ENCODE peak calls at places on chromosomes 2 and 18, in seven cellular contexts. One of them, this sample, is unnamed.

GRCh38 chr2:238426568-238427434 is at the start of gene ASB1:
- DNase-seq in brain microvascular endothelial cell: peak
- DNase-seq in fibroblast of lung: peak
- DNase-seq in CD8-positive, alpha-beta T cell: peak
- DNase-seq in tibial nerve: peak
- DNase-seq in stomach: peak
- DNase-seq in caudate nucleus: peak
- DNase-seq in this sample: peak

GRCh38 chr18:6396276-6396675 is 18.4 kb downstream of the L3MBTL4 start:
- DNase-seq in CD8-positive, alpha-beta T cell: no peak
- DNase-seq in tibial nerve: no peak
- DNase-seq in brain microvascular endothelial cell: no peak
- DNase-seq in stomach: no peak
- DNase-seq in caudate nucleus: no peak
- DNase-seq in fibroblast of lung: no peak
- DNase-seq in this sample: no peak

GRCh38 chr2:68185541-68186164 is 28.0 kb downstream of the PNO1 start:
- DNase-seq in fibroblast of lung: peak
- DNase-seq in CD8-positive, alpha-beta T cell: peak
- DNase-seq in tibial nerve: no peak
- DNase-seq in stomach: no peak
- DNase-seq in caudate nucleus: no peak
- DNase-seq in brain microvascular endothelial cell: no peak
- DNase-seq in this sample: no peak

GRCh38 chr2:168796090-168796577 is 6.3 kb upstream of the NOSTRIN start:
- DNase-seq in tibial nerve: no peak
- DNase-seq in stomach: no peak
- DNase-seq in brain microvascular endothelial cell: no peak
- DNase-seq in CD8-positive, alpha-beta T cell: no peak
- DNase-seq in fibroblast of lung: no peak
- DNase-seq in caudate nucleus: no peak
- DNase-seq in this sample: no peak

GRCh38 chr2:10000541-10000940 is 42.8 kb upstream of the KLF11 start:
- DNase-seq in brain microvascular endothelial cell: no peak
- DNase-seq in tibial nerve: no peak
- DNase-seq in fibroblast of lung: no peak
- DNase-seq in CD8-positive, alpha-beta T cell: no peak
- DNase-seq in stomach: no peak
- DNase-seq in caudate nucleus: no peak
- DNase-seq in this sample: no peak

GRCh38 chr2:197677483-197677882 is 2.1 kb upstream of the RFTN2 start:
- DNase-seq in CD8-positive, alpha-beta T cell: no peak
- DNase-seq in brain microvascular endothelial cell: peak
- DNase-seq in fibroblast of lung: peak
- DNase-seq in caudate nucleus: no peak
- DNase-seq in tibial nerve: no peak
- DNase-seq in stomach: no peak
- DNase-seq in this sample: no peak

GRCh38 chr2:46227674-46228289 is 69.4 kb upstream of the EPAS1 start:
- DNase-seq in tibial nerve: no peak
- DNase-seq in fibroblast of lung: no peak
- DNase-seq in brain microvascular endothelial cell: no peak
- DNase-seq in CD8-positive, alpha-beta T cell: no peak
- DNase-seq in caudate nucleus: no peak
- DNase-seq in stomach: no peak
- DNase-seq in this sample: no peak

GRCh38 chr18:46915800-46916550 is 1.3 kb downstream of the PIAS2 start:
- DNase-seq in CD8-positive, alpha-beta T cell: no peak
- DNase-seq in caudate nucleus: no peak
- DNase-seq in stomach: no peak
- DNase-seq in tibial nerve: no peak
- DNase-seq in brain microvascular endothelial cell: no peak
- DNase-seq in fibroblast of lung: no peak
- DNase-seq in this sample: no peak

GRCh38 chr2:166230024-166230723 is 102.4 kb upstream of the SCN1A start:
- DNase-seq in CD8-positive, alpha-beta T cell: no peak
- DNase-seq in tibial nerve: no peak
- DNase-seq in fibroblast of lung: peak
- DNase-seq in brain microvascular endothelial cell: peak
- DNase-seq in caudate nucleus: no peak
- DNase-seq in stomach: no peak
- DNase-seq in this sample: no peak

GRCh38 chr2:44560352-44560751 is 198.6 kb downstream of the CAMKMT start:
- DNase-seq in caudate nucleus: no peak
- DNase-seq in stomach: peak
- DNase-seq in fibroblast of lung: no peak
- DNase-seq in brain microvascular endothelial cell: no peak
- DNase-seq in CD8-positive, alpha-beta T cell: no peak
- DNase-seq in tibial nerve: no peak
- DNase-seq in this sample: no peak

GRCh38 chr2:200863655-200864205 is 728 bp downstream of the CLK1 start:
- DNase-seq in stomach: no peak
- DNase-seq in CD8-positive, alpha-beta T cell: no peak
- DNase-seq in tibial nerve: peak
- DNase-seq in brain microvascular endothelial cell: no peak
- DNase-seq in caudate nucleus: peak
- DNase-seq in fibroblast of lung: peak
- DNase-seq in this sample: no peak

GRCh38 chr2:73290049-73290839 is 3.1 kb downstream of the EGR4 start:
- DNase-seq in fibroblast of lung: peak
- DNase-seq in stomach: no peak
- DNase-seq in CD8-positive, alpha-beta T cell: peak
- DNase-seq in brain microvascular endothelial cell: peak
- DNase-seq in tibial nerve: no peak
- DNase-seq in caudate nucleus: no peak
- DNase-seq in this sample: no peak

GRCh38 chr2:203908344-203909185 is 28.0 kb upstream of the ICOS start:
- DNase-seq in fibroblast of lung: no peak
- DNase-seq in CD8-positive, alpha-beta T cell: no peak
- DNase-seq in tibial nerve: peak
- DNase-seq in caudate nucleus: no peak
- DNase-seq in stomach: peak
- DNase-seq in brain microvascular endothelial cell: no peak
- DNase-seq in this sample: no peak

GRCh38 chr2:230658877-230659652 is 53.6 kb upstream of the CAB39 start:
- DNase-seq in CD8-positive, alpha-beta T cell: peak
- DNase-seq in brain microvascular endothelial cell: no peak
- DNase-seq in fibroblast of lung: no peak
- DNase-seq in stomach: no peak
- DNase-seq in caudate nucleus: no peak
- DNase-seq in tibial nerve: no peak
- DNase-seq in this sample: no peak

GRCh38 chr2:239379641-239380170 is 21.1 kb downstream of the HDAC4 start:
- DNase-seq in caudate nucleus: no peak
- DNase-seq in brain microvascular endothelial cell: no peak
- DNase-seq in fibroblast of lung: no peak
- DNase-seq in CD8-positive, alpha-beta T cell: no peak
- DNase-seq in tibial nerve: no peak
- DNase-seq in stomach: no peak
- DNase-seq in this sample: no peak

GRCh38 chr18:36662000-36662399 is 166.8 kb downstream of the TPGS2 start:
- DNase-seq in caudate nucleus: no peak
- DNase-seq in fibroblast of lung: no peak
- DNase-seq in tibial nerve: no peak
- DNase-seq in brain microvascular endothelial cell: no peak
- DNase-seq in CD8-positive, alpha-beta T cell: no peak
- DNase-seq in stomach: no peak
- DNase-seq in this sample: no peak

GRCh38 chr2:85327757-85328617 is at the start of gene TGOLN2:
- DNase-seq in caudate nucleus: peak
- DNase-seq in stomach: peak
- DNase-seq in CD8-positive, alpha-beta T cell: peak
- DNase-seq in tibial nerve: peak
- DNase-seq in fibroblast of lung: peak
- DNase-seq in brain microvascular endothelial cell: peak
- DNase-seq in this sample: peak

GRCh38 chr2:173652311-173652710 is 297.6 kb downstream of the CDCA7 start:
- DNase-seq in fibroblast of lung: peak
- DNase-seq in stomach: no peak
- DNase-seq in tibial nerve: no peak
- DNase-seq in brain microvascular endothelial cell: peak
- DNase-seq in caudate nucleus: no peak
- DNase-seq in CD8-positive, alpha-beta T cell: no peak
- DNase-seq in this sample: no peak

GRCh38 chr2:217848351-217848957 is 154.3 kb downstream of the TNS1 start:
- DNase-seq in brain microvascular endothelial cell: no peak
- DNase-seq in tibial nerve: no peak
- DNase-seq in caudate nucleus: no peak
- DNase-seq in stomach: no peak
- DNase-seq in fibroblast of lung: no peak
- DNase-seq in CD8-positive, alpha-beta T cell: no peak
- DNase-seq in this sample: no peak

GRCh38 chr2:129165001-129165400 is 814.5 kb upstream of the RAB6C start:
- DNase-seq in fibroblast of lung: no peak
- DNase-seq in brain microvascular endothelial cell: no peak
- DNase-seq in tibial nerve: no peak
- DNase-seq in CD8-positive, alpha-beta T cell: no peak
- DNase-seq in stomach: no peak
- DNase-seq in caudate nucleus: no peak
- DNase-seq in this sample: no peak

GRCh38 chr2:74297391-74297790 is 45.8 kb downstream of the SLC4A5 start:
- DNase-seq in stomach: no peak
- DNase-seq in caudate nucleus: no peak
- DNase-seq in brain microvascular endothelial cell: no peak
- DNase-seq in tibial nerve: no peak
- DNase-seq in fibroblast of lung: no peak
- DNase-seq in CD8-positive, alpha-beta T cell: no peak
- DNase-seq in this sample: no peak

GRCh38 chr2:25293958-25294513 is 47.7 kb downstream of the DNMT3A start:
- DNase-seq in tibial nerve: no peak
- DNase-seq in CD8-positive, alpha-beta T cell: no peak
- DNase-seq in fibroblast of lung: no peak
- DNase-seq in brain microvascular endothelial cell: no peak
- DNase-seq in stomach: no peak
- DNase-seq in caudate nucleus: no peak
- DNase-seq in this sample: no peak

GRCh38 chr2:81901017-81901416 is 1596.5 kb upstream of the LRRTM1 start:
- DNase-seq in fibroblast of lung: no peak
- DNase-seq in brain microvascular endothelial cell: no peak
- DNase-seq in CD8-positive, alpha-beta T cell: no peak
- DNase-seq in caudate nucleus: no peak
- DNase-seq in tibial nerve: no peak
- DNase-seq in stomach: no peak
- DNase-seq in this sample: no peak
- H3K27ac ChIP-seq in fibroblast of lung: no peak
- H3K27ac ChIP-seq in brain microvascular endothelial cell: no peak
- H3K27ac ChIP-seq in CD8-positive, alpha-beta T cell: no peak
- H3K27ac ChIP-seq in caudate nucleus: no peak
- H3K27ac ChIP-seq in tibial nerve: no peak
- H3K27ac ChIP-seq in stomach: no peak
- H3K27ac ChIP-seq in this sample: no peak

GRCh38 chr18:33918571-33918970 is 306.1 kb downstream of the NOL4 start:
- DNase-seq in brain microvascular endothelial cell: no peak
- DNase-seq in stomach: no peak
- DNase-seq in fibroblast of lung: no peak
- DNase-seq in CD8-positive, alpha-beta T cell: no peak
- DNase-seq in caudate nucleus: no peak
- DNase-seq in tibial nerve: no peak
- DNase-seq in this sample: no peak
- H3K27ac ChIP-seq in brain microvascular endothelial cell: no peak
- H3K27ac ChIP-seq in stomach: no peak
- H3K27ac ChIP-seq in fibroblast of lung: no peak
- H3K27ac ChIP-seq in CD8-positive, alpha-beta T cell: no peak
- H3K27ac ChIP-seq in caudate nucleus: no peak
- H3K27ac ChIP-seq in tibial nerve: no peak
- H3K27ac ChIP-seq in this sample: no peak

GRCh38 chr2:66695211-66695735 is 260.3 kb downstream of the MEIS1 start:
- DNase-seq in stomach: no peak
- DNase-seq in caudate nucleus: no peak
- DNase-seq in tibial nerve: no peak
- DNase-seq in CD8-positive, alpha-beta T cell: no peak
- DNase-seq in fibroblast of lung: no peak
- DNase-seq in brain microvascular endothelial cell: no peak
- DNase-seq in this sample: no peak
- H3K27ac ChIP-seq in stomach: no peak
- H3K27ac ChIP-seq in caudate nucleus: no peak
- H3K27ac ChIP-seq in tibial nerve: no peak
- H3K27ac ChIP-seq in CD8-positive, alpha-beta T cell: no peak
- H3K27ac ChIP-seq in fibroblast of lung: no peak
- H3K27ac ChIP-seq in brain microvascular endothelial cell: no peak
- H3K27ac ChIP-seq in this sample: no peak

GRCh38 chr18:57775937-57776336 is 27.2 kb downstream of the ATP8B1 start:
- DNase-seq in brain microvascular endothelial cell: no peak
- DNase-seq in fibroblast of lung: peak
- DNase-seq in caudate nucleus: no peak
- DNase-seq in CD8-positive, alpha-beta T cell: no peak
- DNase-seq in stomach: no peak
- DNase-seq in tibial nerve: no peak
- DNase-seq in this sample: no peak
- H3K27ac ChIP-seq in brain microvascular endothelial cell: no peak
- H3K27ac ChIP-seq in fibroblast of lung: no peak
- H3K27ac ChIP-seq in caudate nucleus: no peak
- H3K27ac ChIP-seq in CD8-positive, alpha-beta T cell: no peak
- H3K27ac ChIP-seq in stomach: peak
- H3K27ac ChIP-seq in tibial nerve: no peak
- H3K27ac ChIP-seq in this sample: no peak

This sample was measured in substantia nigra.